ENCODE peak calls at places on chromosomes 1 and 21, in four cellular contexts. C is HL-60, W is K562, L is GM12878. F is an unnamed sample.

GRCh38 chr1:230707732-230708630 is 5.9 kb downstream of the AGT start:
- DNase-seq in C (no peak), W (no peak), L (no peak), F (no peak)

GRCh38 chr21:38112219-38112789 is 144.5 kb upstream of the KCNJ15 start:
- DNase-seq in W (peak), L (no peak), C (no peak), F (no peak)

GRCh38 chr1:243791586-243792267 is 58.3 kb downstream of the AKT3 start:
- DNase-seq in W (no peak), L (no peak), C (no peak), F (no peak)

GRCh38 chr21:45457161-45457831 is 52.3 kb downstream of the COL18A1 start:
- DNase-seq in W (no peak), L (no peak), C (no peak), F (no peak)

GRCh38 chr1:1926886-1927660 is 8.0 kb upstream of the TMEM52 start:
- DNase-seq in W (no peak), L (no peak), C (no peak), F (no peak)

GRCh38 chr1:68174173-68175113 is 57.9 kb downstream of the WLS start:
- DNase-seq in L (no peak), C (no peak), W (no peak), F (no peak)

GRCh38 chr1:6911974-6912373 is 126.7 kb downstream of the CAMTA1 start:
- DNase-seq in W (no peak), L (no peak), C (no peak), F (no peak)

GRCh38 chr1:25030674-25031589 is 100.9 kb upstream of the RUNX3 start:
- DNase-seq in C (peak), L (peak), W (no peak), F (peak)

GRCh38 chr1:109270623-109271317 is 12.2 kb downstream of the PSRC1 start:
- DNase-seq in L (no peak), W (no peak), C (no peak), F (no peak)

GRCh38 chr21:34243562-34243961 is 120.2 kb upstream of the KCNE2 start:
- DNase-seq in C (no peak), W (peak), L (no peak), F (no peak)

GRCh38 chr1:37515185-37516034 is 844 bp upstream of the MEAF6 start:
- DNase-seq in W (peak), C (no peak), L (no peak), F (no peak)

GRCh38 chr1:17881761-17882160 is 126.6 kb downstream of the ACTL8 start:
- DNase-seq in W (no peak), L (no peak), C (no peak), F (no peak)

GRCh38 chr1:81113688-81114087 is 687.0 kb upstream of the ADGRL2 start:
- DNase-seq in W (no peak), L (no peak), C (no peak), F (no peak)

GRCh38 chr21:38314534-38314933 is 57.7 kb downstream of the KCNJ15 start:
- DNase-seq in L (no peak), C (no peak), W (no peak), F (no peak)

GRCh38 chr1:84078108-84078823 is 65.8 kb upstream of the PRKACB start:
- DNase-seq in C (no peak), L (no peak), W (peak), F (no peak)

GRCh38 chr1:41489561-41489960 is 5.1 kb upstream of the EDN2 start:
- DNase-seq in C (no peak), L (no peak), W (no peak), F (no peak)

GRCh38 chr1:206672844-206673758 is 11.6 kb upstream of the MAPKAPK2 start:
- DNase-seq in L (no peak), W (peak), C (no peak), F (no peak)

GRCh38 chr1:21232044-21232443 is 55.3 kb upstream of the EIF4G3 start:
- DNase-seq in W (peak), C (peak), L (no peak), F (peak)

GRCh38 chr1:96979287-96979686 is 257.7 kb downstream of the PTBP2 start:
- DNase-seq in W (no peak), C (no peak), L (no peak), F (no peak)

GRCh38 chr1:94898486-94899385 is 28.2 kb downstream of the CNN3 start:
- DNase-seq in W (no peak), C (no peak), L (no peak), F (no peak)

GRCh38 chr1:43538143-43538487 is 7.4 kb downstream of the PTPRF start:
- DNase-seq in C (no peak), L (no peak), W (no peak), F (no peak)

GRCh38 chr1:221440658-221441057 is 301.2 kb downstream of the DUSP10 start:
- DNase-seq in C (no peak), W (no peak), L (no peak), F (no peak)

GRCh38 chr1:236997882-236998281 is 6.4 kb downstream of the MT1HL1 start:
- DNase-seq in C (no peak), W (no peak), L (no peak), F (no peak)

GRCh38 chr1:180586671-180587155 is 27.9 kb downstream of the OVAAL start:
- DNase-seq in W (peak), C (no peak), L (no peak), F (no peak)

GRCh38 chr1:162060314-162060713 is 9.2 kb upstream of the NOS1AP start:
- DNase-seq in L (no peak), C (no peak), W (no peak), F (no peak)

GRCh38 chr21:45251635-45252447 is 35.9 kb downstream of the POFUT2 start:
- DNase-seq in W (no peak), C (no peak), L (no peak), F (no peak)

GRCh38 chr1:243903023-243903422 is 53.0 kb upstream of the AKT3 start:
- DNase-seq in C (no peak), W (no peak), L (no peak), F (no peak)

GRCh38 chr1:236673284-236673919 is 12.9 kb upstream of the ACTN2 start:
- DNase-seq in L (no peak), W (no peak), C (no peak), F (no peak)

GRCh38 chr1:182227864-182228547 is 163.6 kb downstream of the GLUL start:
- DNase-seq in W (no peak), L (no peak), C (no peak), F (no peak)

GRCh38 chr1:59545830-59546229 is 248.9 kb downstream of the FGGY start:
- DNase-seq in C (no peak), L (no peak), W (no peak), F (no peak)

GRCh38 chr1:59553381-59553780 is 256.5 kb downstream of the FGGY start:
- DNase-seq in W (no peak), C (no peak), L (no peak), F (no peak)

GRCh38 chr1:59552001-59552400 is 255.1 kb downstream of the FGGY start:
- DNase-seq in C (no peak), L (no peak), W (no peak), F (no peak)

GRCh38 chr1:59549067-59549837 is 252.4 kb downstream of the FGGY start:
- DNase-seq in L (no peak), C (no peak), W (no peak), F (no peak)

DNA sequence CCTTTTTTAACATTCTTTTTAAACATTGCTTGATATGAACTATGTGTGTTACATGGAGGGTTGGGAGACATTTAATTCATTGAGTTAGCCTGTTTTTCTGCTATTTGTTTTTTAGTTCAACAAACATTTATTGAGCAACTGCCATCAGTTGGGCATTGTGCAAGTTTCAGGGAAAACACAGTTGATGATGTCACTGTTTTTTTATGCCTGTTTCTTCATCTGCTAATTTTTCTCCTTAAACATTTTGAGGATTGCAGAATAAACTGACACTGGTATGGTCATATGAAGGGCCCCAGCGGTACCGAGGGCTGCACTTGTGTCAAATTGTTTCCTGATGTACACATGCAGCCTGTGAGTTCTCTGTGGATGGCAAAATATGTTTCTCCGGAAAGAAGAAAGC is 253.0 kb downstream of the FGGY start:
- DNase-seq in W (no peak), C (peak), L (no peak), F (no peak)
- TF ChIP-seq POLR2AphosphoS5 in W (no peak), C (no peak), L (no peak), F (no peak)

GRCh38 chr1:98051065-98051675 is 130.3 kb upstream of the DPYD start:
- DNase-seq in C (peak), L (peak), W (peak), F (no peak)

GRCh38 chr1:98055457-98055856 is 134.6 kb upstream of the DPYD start:
- DNase-seq in C (no peak), L (no peak), W (no peak), F (no peak)

GRCh38 chr1:98054367-98054701 is 133.5 kb upstream of the DPYD start:
- DNase-seq in L (no peak), W (no peak), C (no peak), F (no peak)

GRCh38 chr1:98054786-98055185 is 134.0 kb upstream of the DPYD start:
- DNase-seq in W (no peak), L (no peak), C (no peak), F (no peak)

GRCh38 chr1:98053471-98054366 is 132.9 kb upstream of the DPYD start:
- DNase-seq in W (peak), C (no peak), L (no peak), F (peak)
- TF ChIP-seq SPI1 in W (no peak), C (no peak), L (no peak), F (no peak)

DNA sequence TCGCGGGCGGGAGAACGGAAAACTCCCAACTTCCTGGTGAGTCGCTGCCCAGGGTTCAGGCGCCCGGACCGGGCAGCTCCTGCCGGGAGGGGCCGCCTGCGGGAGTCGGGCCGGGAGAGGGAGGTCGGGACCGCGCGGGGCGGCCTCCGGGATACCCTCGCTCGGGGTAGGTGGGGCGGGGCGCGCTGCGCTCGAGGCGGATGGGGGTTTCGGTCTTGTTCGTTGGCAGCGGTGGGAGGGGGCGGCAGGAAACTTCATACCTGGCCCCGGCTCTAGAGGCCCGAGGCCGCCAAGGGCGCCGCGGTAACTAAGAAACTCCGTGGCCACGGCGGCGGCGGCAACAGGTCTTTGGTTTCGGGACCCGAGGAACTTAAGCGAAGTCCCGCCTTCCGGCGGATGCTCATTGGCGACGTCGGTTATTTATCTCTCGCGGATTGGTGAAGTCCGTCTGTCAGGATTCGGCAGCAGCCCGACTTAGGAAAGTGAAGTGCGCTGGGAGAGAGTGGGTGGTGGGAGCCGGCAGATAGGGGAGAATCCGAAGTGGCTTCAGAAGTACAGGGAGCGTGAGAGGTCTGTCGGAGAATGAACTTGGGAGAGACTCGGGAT is 546 bp downstream of the NEK7 start:
- DNase-seq in C (no peak), W (peak), L (no peak), F (peak)
- TF ChIP-seq POLR2AphosphoS5 in C (no peak), W (no peak), L (peak), F (peak)

GRCh38 chr1:116169898-116170297 is 58.7 kb downstream of the MAB21L3 start:
- DNase-seq in W (no peak), C (no peak), L (no peak), F (no peak)

GRCh38 chr1:116168277-116169032 is 57.3 kb downstream of the MAB21L3 start:
- DNase-seq in C (peak), W (peak), L (no peak), F (peak)

GRCh38 chr1:116166655-116167054 is 55.5 kb downstream of the MAB21L3 start:
- DNase-seq in C (no peak), W (no peak), L (no peak), F (no peak)

GRCh38 chr1:116166011-116166571 is 54.9 kb downstream of the MAB21L3 start:
- DNase-seq in C (no peak), W (no peak), L (no peak), F (no peak)

GRCh38 chr1:116167625-116168276 is 56.6 kb downstream of the MAB21L3 start:
- DNase-seq in L (no peak), W (peak), C (peak), F (no peak)
- TF ChIP-seq SPI1 in L (no peak), W (no peak), C (no peak), F (no peak)

GRCh38 chr1:186236921-186237320 is 138.1 kb downstream of the TPR start:
- DNase-seq in L (no peak), W (no peak), C (no peak), F (no peak)
- TF ChIP-seq POLR2AphosphoS5 in L (no peak), W (no peak), C (no peak), F (no peak)

GRCh38 chr1:33228935-33229487 is 27.3 kb upstream of the ZNF362 start:
- DNase-seq in W (no peak), C (no peak), L (no peak), F (no peak)

GRCh38 chr1:33234131-33234530 is 22.2 kb upstream of the ZNF362 start:
- DNase-seq in W (no peak), L (no peak), C (no peak), F (no peak)

GRCh38 chr1:33234588-33234990 is 21.7 kb upstream of the ZNF362 start:
- DNase-seq in C (no peak), L (no peak), W (no peak), F (no peak)

GRCh38 chr1:33232716-33233115 is 23.6 kb upstream of the ZNF362 start:
- DNase-seq in W (no peak), L (no peak), C (no peak), F (no peak)

GRCh38 chr1:33231166-33231565 is 25.1 kb upstream of the ZNF362 start:
- DNase-seq in C (no peak), L (no peak), W (no peak), F (no peak)
- TF ChIP-seq SPI1 in C (no peak), L (no peak), W (no peak), F (no peak)

GRCh38 chr1:215807926-215808325 is 240.8 kb downstream of the KCTD3 start:
- DNase-seq in C (no peak), W (no peak), L (no peak), F (no peak)
- TF ChIP-seq POLR2AphosphoS5 in C (no peak), W (no peak), L (no peak), F (no peak)

F was measured in GM12891.